ENCODE peak calls at places on chromosomes 2 and 18, in five cellular contexts. T is OCI-LY7, R is AG04450, X is tibial artery, Q is psoas muscle. W is an unnamed sample.
A peak's percentile ranks its signal among the peaks of the same experiment; 100 is the strongest.

GRCh38 chr18:4808891-4809290 is 353.8 kb upstream of the DLGAP1 start:
- DNase-seq in R (no peak), X (no peak), Q (no peak), T (no peak), W (no peak)

GRCh38 chr2:174512345-174512744 is 25.5 kb upstream of the GPR155 start:
- DNase-seq in X (no peak), R (no peak), Q (no peak), T (no peak), W (no peak)

GRCh38 chr2:60926751-60927568 is 45.6 kb downstream of the REL start:
- DNase-seq in Q (no peak), R (peak; percentile 13), T (no peak), X (no peak), W (no peak)

GRCh38 chr2:37615808-37616673 is 55.4 kb downstream of the CDC42EP3 start:
- DNase-seq in X (peak; percentile 77), R (no peak), Q (peak; percentile 67), T (peak; percentile 26), W (no peak)

GRCh38 chr2:134149904-134150303 is 104.0 kb upstream of the MGAT5 start:
- DNase-seq in T (no peak), Q (no peak), R (no peak), X (no peak), W (no peak)

GRCh38 chr2:231883468-231883881 is 42.7 kb downstream of the NPPC start:
- DNase-seq in R (no peak), T (no peak), X (no peak), Q (no peak), W (no peak)

GRCh38 chr2:134185639-134186038 is 68.2 kb upstream of the MGAT5 start:
- DNase-seq in Q (no peak), R (no peak), X (no peak), T (no peak), W (no peak)

GRCh38 chr2:66555511-66556324 is 120.8 kb downstream of the MEIS1 start:
- DNase-seq in X (no peak), T (no peak), R (no peak), Q (no peak), W (no peak)

GRCh38 chr18:45841060-45841764 is 15.7 kb downstream of the SIGLEC15 start:
- DNase-seq in R (no peak), X (no peak), T (no peak), Q (no peak), W (no peak)

GRCh38 chr18:51614033-51614432 is 416.6 kb upstream of the MEX3C start:
- DNase-seq in Q (no peak), R (no peak), X (no peak), T (no peak), W (peak; percentile 49)

DNA sequence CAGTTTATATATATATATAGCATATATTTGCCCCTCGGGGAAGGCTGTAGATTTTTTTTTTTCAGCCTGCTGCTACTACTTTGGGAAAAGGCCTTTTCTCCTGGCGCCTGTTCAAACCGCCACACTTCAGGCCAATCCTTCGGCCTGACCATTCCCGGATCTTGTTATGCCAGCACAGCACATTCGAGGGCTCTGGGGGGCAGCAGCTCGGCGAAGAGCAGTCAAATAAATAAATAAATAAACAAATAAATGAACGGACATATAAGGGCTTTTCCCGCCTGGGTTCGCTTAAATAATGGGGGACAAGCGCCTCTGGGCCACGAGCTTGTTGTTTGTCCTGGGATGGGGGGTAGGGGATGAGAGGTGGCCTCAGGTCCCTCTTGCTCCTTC is 10.6 kb downstream of the HOXD8 start:
- DNase-seq in Q (no peak), X (no peak), R (no peak), T (no peak), W (no peak)
- H3K4me3 ChIP-seq in Q (peak overlapping the region; percentile 89), X (peak overlapping the region; percentile 57), R (peak overlapping the region; percentile 58), T (no peak overlapping the region), W (peak overlapping the region; percentile 32)

DNA sequence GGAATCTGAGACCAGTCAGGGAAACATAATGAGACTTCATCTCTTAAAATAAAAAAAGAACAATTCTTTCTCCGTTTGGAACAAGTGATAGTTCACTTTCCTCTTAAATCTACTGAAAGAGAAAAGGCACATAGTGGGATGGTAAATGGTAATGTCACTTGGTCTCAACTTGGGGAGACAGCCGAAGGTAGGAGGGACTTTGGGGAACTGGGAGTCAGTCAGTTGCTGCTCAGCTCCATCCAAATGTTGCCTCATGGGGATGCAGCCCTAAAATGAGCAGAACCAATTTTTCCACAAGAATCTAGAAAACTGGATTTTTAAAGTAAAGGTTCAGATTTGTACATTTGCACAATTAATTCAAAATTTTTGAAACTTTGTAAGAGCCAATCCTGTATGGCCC is 19.2 kb downstream of the RASGRP3 start:
- DNase-seq in T (no peak), R (no peak), X (no peak), Q (no peak), W (no peak)
- H3K4me3 ChIP-seq in T (no peak overlapping the region), R (no peak overlapping the region), X (no peak overlapping the region), Q (no peak overlapping the region), W (no peak overlapping the region)

GRCh38 chr18:49072940-49073339 is 122.2 kb upstream of the SMAD7 start:
- DNase-seq in Q (no peak), X (no peak), T (no peak), R (no peak), W (no peak)
- H3K4me3 ChIP-seq in Q (no peak overlapping the region), X (peak overlapping the region; percentile 41), T (no peak overlapping the region), R (no peak overlapping the region), W (no peak overlapping the region)

GRCh38 chr2:127525692-127526141 is 572 bp downstream of the IWS1 start:
- DNase-seq in Q (no peak), X (no peak), T (peak; percentile 55), R (no peak), W (peak; percentile 22)

GRCh38 chr2:127530245-127531132 is 4.2 kb upstream of the IWS1 start:
- DNase-seq in X (no peak), T (no peak), R (no peak), Q (no peak), W (no peak)

GRCh38 chr2:127526142-127526939 is at the start of gene IWS1:
- DNase-seq in R (peak; percentile 90), Q (peak; percentile 98), X (peak; percentile 97), T (peak; percentile 97), W (peak; percentile 94)

GRCh38 chr2:127528487-127528886 is 2.2 kb upstream of the IWS1 start:
- DNase-seq in T (peak; percentile 27), Q (no peak), X (no peak), R (no peak), W (no peak)

GRCh38 chr2:127526940-127527804 is 883 bp upstream of the IWS1 start:
- DNase-seq in X (no peak), Q (no peak), R (no peak), T (peak; percentile 51), W (no peak)
- H3K4me3 ChIP-seq in X (peak overlapping the region; percentile 84), Q (peak overlapping the region; percentile 79), R (peak overlapping the region; percentile 89), T (peak overlapping the region; percentile 82), W (peak overlapping the region; percentile 68)